ENCODE peak calls at places on chromosome 2, in eight cellular contexts. One of them, this sample, is unnamed.

GRCh38 chr2:985317-985898 is 34.8 kb downstream of the SNTG2 start:
- DNase-seq in transverse colon: no peak
- DNase-seq in A549: no peak
- DNase-seq in HepG2: no peak
- DNase-seq in sigmoid colon: no peak
- DNase-seq in suprapubic skin: no peak
- DNase-seq in tibial nerve: no peak
- DNase-seq in stomach: no peak
- DNase-seq in this sample: no peak

GRCh38 chr2:105961599-105962146 is 217.0 kb downstream of the NCK2 start:
- DNase-seq in transverse colon: no peak
- DNase-seq in A549: no peak
- DNase-seq in HepG2: no peak
- DNase-seq in sigmoid colon: no peak
- DNase-seq in suprapubic skin: no peak
- DNase-seq in tibial nerve: no peak
- DNase-seq in stomach: no peak
- DNase-seq in this sample: no peak

GRCh38 chr2:177717831-177718618 is 325.5 kb downstream of the AGPS start:
- DNase-seq in transverse colon: no peak
- DNase-seq in A549: no peak
- DNase-seq in HepG2: no peak
- DNase-seq in sigmoid colon: no peak
- DNase-seq in suprapubic skin: no peak
- DNase-seq in tibial nerve: no peak
- DNase-seq in stomach: no peak
- DNase-seq in this sample: no peak

GRCh38 chr2:97718942-97719341 is 5.6 kb downstream of the ZAP70 start:
- DNase-seq in transverse colon: no peak
- DNase-seq in A549: no peak
- DNase-seq in HepG2: no peak
- DNase-seq in sigmoid colon: no peak
- DNase-seq in suprapubic skin: no peak
- DNase-seq in tibial nerve: no peak
- DNase-seq in stomach: no peak
- DNase-seq in this sample: no peak

GRCh38 chr2:28681216-28681981 is 70.2 kb upstream of the PPP1CB start:
- DNase-seq in transverse colon: no peak
- DNase-seq in A549: no peak
- DNase-seq in HepG2: no peak
- DNase-seq in sigmoid colon: no peak
- DNase-seq in suprapubic skin: no peak
- DNase-seq in tibial nerve: no peak
- DNase-seq in stomach: no peak
- DNase-seq in this sample: no peak

GRCh38 chr2:232372231-232373208 is 6.0 kb upstream of the ALPP start:
- DNase-seq in transverse colon: no peak
- DNase-seq in A549: no peak
- DNase-seq in HepG2: no peak
- DNase-seq in sigmoid colon: peak
- DNase-seq in suprapubic skin: peak
- DNase-seq in tibial nerve: no peak
- DNase-seq in stomach: no peak
- DNase-seq in this sample: no peak

GRCh38 chr2:885230-886071 is 65.2 kb upstream of the SNTG2 start:
- DNase-seq in transverse colon: no peak
- DNase-seq in A549: no peak
- DNase-seq in HepG2: no peak
- DNase-seq in sigmoid colon: no peak
- DNase-seq in suprapubic skin: peak
- DNase-seq in tibial nerve: no peak
- DNase-seq in stomach: no peak
- DNase-seq in this sample: no peak

GRCh38 chr2:45237850-45238542 is 228.7 kb upstream of the SIX2 start:
- DNase-seq in transverse colon: no peak
- DNase-seq in A549: peak
- DNase-seq in HepG2: peak
- DNase-seq in sigmoid colon: no peak
- DNase-seq in suprapubic skin: no peak
- DNase-seq in tibial nerve: no peak
- DNase-seq in stomach: no peak
- DNase-seq in this sample: no peak

GRCh38 chr2:74915743-74916142 is 42.7 kb upstream of the POLE4 start:
- DNase-seq in transverse colon: no peak
- DNase-seq in A549: no peak
- DNase-seq in HepG2: no peak
- DNase-seq in sigmoid colon: no peak
- DNase-seq in suprapubic skin: no peak
- DNase-seq in tibial nerve: no peak
- DNase-seq in stomach: no peak
- DNase-seq in this sample: no peak

GRCh38 chr2:108614043-108614435 is 79.8 kb downstream of the LIMS1 start:
- DNase-seq in transverse colon: no peak
- DNase-seq in A549: no peak
- DNase-seq in HepG2: no peak
- DNase-seq in sigmoid colon: no peak
- DNase-seq in suprapubic skin: no peak
- DNase-seq in tibial nerve: no peak
- DNase-seq in stomach: no peak
- DNase-seq in this sample: no peak

GRCh38 chr2:143936758-143937562 is 583.0 kb downstream of the ZEB2 start:
- DNase-seq in transverse colon: no peak
- DNase-seq in A549: no peak
- DNase-seq in HepG2: no peak
- DNase-seq in sigmoid colon: peak
- DNase-seq in suprapubic skin: no peak
- DNase-seq in tibial nerve: no peak
- DNase-seq in stomach: peak
- DNase-seq in this sample: peak

GRCh38 chr2:172095905-172096660 is 6.6 kb downstream of the DLX2 start:
- DNase-seq in transverse colon: no peak
- DNase-seq in A549: no peak
- DNase-seq in HepG2: no peak
- DNase-seq in sigmoid colon: no peak
- DNase-seq in suprapubic skin: no peak
- DNase-seq in tibial nerve: no peak
- DNase-seq in stomach: no peak
- DNase-seq in this sample: no peak

GRCh38 chr2:102442967-102443828 is 20.2 kb downstream of the IL18RAP start:
- DNase-seq in transverse colon: peak
- DNase-seq in A549: peak
- DNase-seq in HepG2: peak
- DNase-seq in sigmoid colon: no peak
- DNase-seq in suprapubic skin: no peak
- DNase-seq in tibial nerve: no peak
- DNase-seq in stomach: no peak
- DNase-seq in this sample: no peak

GRCh38 chr2:26068602-26069298 is 34.9 kb downstream of the RAB10 start:
- DNase-seq in transverse colon: peak
- DNase-seq in A549: peak
- DNase-seq in HepG2: peak
- DNase-seq in sigmoid colon: no peak
- DNase-seq in suprapubic skin: no peak
- DNase-seq in tibial nerve: no peak
- DNase-seq in stomach: no peak
- DNase-seq in this sample: no peak

GRCh38 chr2:48725696-48726494 is 29.6 kb downstream of the LHCGR start:
- DNase-seq in transverse colon: no peak
- DNase-seq in A549: no peak
- DNase-seq in HepG2: peak
- DNase-seq in sigmoid colon: no peak
- DNase-seq in suprapubic skin: no peak
- DNase-seq in tibial nerve: no peak
- DNase-seq in stomach: no peak
- DNase-seq in this sample: no peak

GRCh38 chr2:79375817-79376216 is 137.0 kb upstream of the CTNNA2 start:
- DNase-seq in transverse colon: no peak
- DNase-seq in A549: no peak
- DNase-seq in HepG2: no peak
- DNase-seq in sigmoid colon: no peak
- DNase-seq in suprapubic skin: no peak
- DNase-seq in tibial nerve: no peak
- DNase-seq in stomach: no peak
- DNase-seq in this sample: no peak

GRCh38 chr2:137676348-137676747 is 287.9 kb upstream of the HNMT start:
- DNase-seq in transverse colon: no peak
- DNase-seq in A549: no peak
- DNase-seq in HepG2: no peak
- DNase-seq in sigmoid colon: no peak
- DNase-seq in suprapubic skin: no peak
- DNase-seq in tibial nerve: no peak
- DNase-seq in stomach: no peak
- DNase-seq in this sample: no peak

GRCh38 chr2:70894765-70895164 is 40.9 kb upstream of the ATP6V1B1 start:
- DNase-seq in transverse colon: no peak
- DNase-seq in A549: no peak
- DNase-seq in HepG2: no peak
- DNase-seq in sigmoid colon: no peak
- DNase-seq in suprapubic skin: no peak
- DNase-seq in tibial nerve: no peak
- DNase-seq in stomach: peak
- DNase-seq in this sample: no peak

DNA sequence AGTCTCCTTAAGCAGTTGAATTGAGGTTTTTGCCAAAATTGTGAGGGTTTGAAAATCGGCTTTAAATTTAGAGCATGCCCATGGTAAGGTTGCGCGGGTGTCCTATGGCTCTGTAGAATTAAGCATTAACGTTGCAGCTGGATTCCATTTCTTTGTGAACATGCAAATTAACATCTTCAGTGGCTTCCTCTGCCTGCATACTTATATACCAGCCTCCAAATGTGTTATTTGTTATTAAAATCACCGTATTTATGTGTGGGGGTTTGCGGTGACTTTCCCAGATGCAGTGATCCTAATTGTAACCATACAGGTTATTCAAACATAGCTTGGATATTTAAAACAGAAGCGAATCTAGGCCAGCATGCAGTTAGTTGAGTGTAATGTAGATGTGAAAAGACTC is 80.2 kb downstream of the TGOLN2 start:
- DNase-seq in transverse colon: no peak
- DNase-seq in A549: no peak
- DNase-seq in HepG2: no peak
- DNase-seq in sigmoid colon: no peak
- DNase-seq in suprapubic skin: no peak
- DNase-seq in tibial nerve: no peak
- DNase-seq in stomach: no peak
- DNase-seq in this sample: no peak
- H3K27ac ChIP-seq in transverse colon: no peak
- H3K27ac ChIP-seq in A549: no peak
- H3K27ac ChIP-seq in HepG2: no peak
- H3K27ac ChIP-seq in sigmoid colon: no peak
- H3K27ac ChIP-seq in suprapubic skin: no peak
- H3K27ac ChIP-seq in tibial nerve: no peak
- H3K27ac ChIP-seq in stomach: no peak
- H3K27ac ChIP-seq in this sample: no peak

GRCh38 chr2:164314148-164314547 is 307.1 kb downstream of the GRB14 start:
- DNase-seq in transverse colon: no peak
- DNase-seq in A549: no peak
- DNase-seq in HepG2: no peak
- DNase-seq in sigmoid colon: no peak
- DNase-seq in suprapubic skin: no peak
- DNase-seq in tibial nerve: no peak
- DNase-seq in stomach: no peak
- DNase-seq in this sample: no peak
- TF ChIP-seq EP300 in transverse colon: no peak
- TF ChIP-seq EP300 in A549: no peak
- TF ChIP-seq EP300 in HepG2: no peak
- TF ChIP-seq EP300 in sigmoid colon: no peak
- TF ChIP-seq EP300 in suprapubic skin: no peak
- TF ChIP-seq EP300 in tibial nerve: no peak
- TF ChIP-seq EP300 in stomach: no peak
- TF ChIP-seq EP300 in this sample: no peak

GRCh38 chr2:173571021-173571821 is 216.5 kb downstream of the CDCA7 start:
- DNase-seq in transverse colon: no peak
- DNase-seq in A549: peak
- DNase-seq in HepG2: peak
- DNase-seq in sigmoid colon: no peak
- DNase-seq in suprapubic skin: no peak
- DNase-seq in tibial nerve: no peak
- DNase-seq in stomach: no peak
- DNase-seq in this sample: no peak

GRCh38 chr2:173571887-173572680 is 217.4 kb downstream of the CDCA7 start:
- DNase-seq in transverse colon: no peak
- DNase-seq in A549: no peak
- DNase-seq in HepG2: no peak
- DNase-seq in sigmoid colon: no peak
- DNase-seq in suprapubic skin: no peak
- DNase-seq in tibial nerve: no peak
- DNase-seq in stomach: no peak
- DNase-seq in this sample: no peak

GRCh38 chr2:173572848-173573247 is 218.2 kb downstream of the CDCA7 start:
- DNase-seq in transverse colon: no peak
- DNase-seq in A549: no peak
- DNase-seq in HepG2: no peak
- DNase-seq in sigmoid colon: no peak
- DNase-seq in suprapubic skin: no peak
- DNase-seq in tibial nerve: no peak
- DNase-seq in stomach: no peak
- DNase-seq in this sample: no peak

GRCh38 chr2:173568054-173568453 is 213.4 kb downstream of the CDCA7 start:
- DNase-seq in transverse colon: peak
- DNase-seq in A549: no peak
- DNase-seq in HepG2: peak
- DNase-seq in sigmoid colon: no peak
- DNase-seq in suprapubic skin: no peak
- DNase-seq in tibial nerve: no peak
- DNase-seq in stomach: no peak
- DNase-seq in this sample: no peak
- H3K27ac ChIP-seq in transverse colon: no peak
- H3K27ac ChIP-seq in A549: peak
- H3K27ac ChIP-seq in HepG2: no peak
- H3K27ac ChIP-seq in sigmoid colon: no peak
- H3K27ac ChIP-seq in suprapubic skin: no peak
- H3K27ac ChIP-seq in tibial nerve: no peak
- H3K27ac ChIP-seq in stomach: no peak
- H3K27ac ChIP-seq in this sample: no peak

GRCh38 chr2:241816431-241817121 is 7.6 kb downstream of the NEU4 start:
- DNase-seq in transverse colon: no peak
- DNase-seq in A549: no peak
- DNase-seq in HepG2: no peak
- DNase-seq in sigmoid colon: peak
- DNase-seq in suprapubic skin: peak
- DNase-seq in tibial nerve: peak
- DNase-seq in stomach: no peak
- DNase-seq in this sample: no peak

GRCh38 chr2:241817126-241817820 is 8.3 kb downstream of the NEU4 start:
- DNase-seq in transverse colon: peak
- DNase-seq in A549: no peak
- DNase-seq in HepG2: no peak
- DNase-seq in sigmoid colon: peak
- DNase-seq in suprapubic skin: peak
- DNase-seq in tibial nerve: peak
- DNase-seq in stomach: no peak
- DNase-seq in this sample: no peak

GRCh38 chr2:241818943-241819270 is 9.9 kb downstream of the NEU4 start:
- DNase-seq in transverse colon: peak
- DNase-seq in A549: no peak
- DNase-seq in HepG2: peak
- DNase-seq in sigmoid colon: peak
- DNase-seq in suprapubic skin: peak
- DNase-seq in tibial nerve: no peak
- DNase-seq in stomach: peak
- DNase-seq in this sample: no peak

GRCh38 chr2:241820625-241821384 is 11.8 kb downstream of the NEU4 start:
- DNase-seq in transverse colon: peak
- DNase-seq in A549: no peak
- DNase-seq in HepG2: no peak
- DNase-seq in sigmoid colon: peak
- DNase-seq in suprapubic skin: peak
- DNase-seq in tibial nerve: peak
- DNase-seq in stomach: no peak
- DNase-seq in this sample: no peak

GRCh38 chr2:241818229-241818942 is 9.4 kb downstream of the NEU4 start:
- DNase-seq in transverse colon: peak
- DNase-seq in A549: no peak
- DNase-seq in HepG2: no peak
- DNase-seq in sigmoid colon: peak
- DNase-seq in suprapubic skin: peak
- DNase-seq in tibial nerve: peak
- DNase-seq in stomach: no peak
- DNase-seq in this sample: no peak
- TF ChIP-seq EP300 in transverse colon: no peak
- TF ChIP-seq EP300 in A549: no peak
- TF ChIP-seq EP300 in HepG2: no peak
- TF ChIP-seq EP300 in sigmoid colon: no peak
- TF ChIP-seq EP300 in suprapubic skin: no peak
- TF ChIP-seq EP300 in tibial nerve: no peak
- TF ChIP-seq EP300 in stomach: no peak
- TF ChIP-seq EP300 in this sample: no peak